ENCODE peak calls at places on chromosomes 5 and 9, in five cellular contexts. V, R, I, Z and N are unnamed samples.
A peak's percentile ranks its signal among the peaks of the same experiment; 100 is the strongest.

GRCh38 chr9:4422495-4422894 is 67.8 kb upstream of the SLC1A1 start:
- DNase-seq in Z (no peak), R (no peak), I (no peak), V (no peak), N (no peak)

GRCh38 chr5:157004893-157005551 is 42.0 kb upstream of the TIMD4 start:
- DNase-seq in V (no peak), I (no peak), Z (no peak), R (peak; percentile 14), N (no peak)

GRCh38 chr5:56575821-56576220 is 239.5 kb upstream of the MAP3K1 start:
- DNase-seq in I (no peak), R (no peak), V (no peak), Z (no peak), N (no peak)

GRCh38 chr9:94472766-94473165 is 82.1 kb upstream of the PCAT7 start:
- DNase-seq in Z (no peak), R (peak; percentile 9), V (no peak), I (no peak), N (no peak)

GRCh38 chr9:124210697-124211096 is 47.1 kb upstream of the NEK6 start:
- DNase-seq in Z (no peak), V (no peak), I (no peak), R (no peak), N (no peak)

GRCh38 chr9:95684516-95684915 is 167.7 kb upstream of the PTCH1 start:
- DNase-seq in R (no peak), V (no peak), I (no peak), Z (no peak), N (no peak)

GRCh38 chr9:97594414-97594921 is 38.7 kb downstream of the TSTD2 start:
- DNase-seq in V (no peak), I (no peak), R (no peak), Z (peak; percentile 62), N (no peak)

GRCh38 chr9:127368852-127369402 is 28.0 kb upstream of the SLC2A8 start:
- DNase-seq in R (no peak), V (no peak), I (no peak), Z (no peak), N (peak; percentile 43)

GRCh38 chr5:98938459-98938858 is 9.7 kb upstream of the CHD1 start:
- DNase-seq in Z (no peak), R (peak; percentile 4), I (no peak), V (no peak), N (no peak)

GRCh38 chr5:135072357-135073247 is 38.6 kb upstream of the PITX1 start:
- DNase-seq in Z (no peak), R (no peak), I (no peak), V (peak; percentile 29), N (peak; percentile 50)

GRCh38 chr5:66741394-66741793 is 145.2 kb downstream of the MAST4 start:
- DNase-seq in R (no peak), V (no peak), Z (no peak), I (peak; percentile 26), N (no peak)

GRCh38 chr9:24824607-24825006 is 278.9 kb upstream of the IZUMO3 start:
- DNase-seq in I (no peak), Z (no peak), R (no peak), V (no peak), N (no peak)

GRCh38 chr9:35026671-35027070 is 37.1 kb downstream of the DNAJB5 start:
- DNase-seq in Z (no peak), V (no peak), R (no peak), I (no peak), N (no peak)
- H3K4me1 ChIP-seq in Z (peaks cover 8% of the 10 kb centered on the region), V (no peaks in the 10 kb centered on the region), R (peaks cover 22% of the 10 kb centered on the region), I (no peaks in the 10 kb centered on the region), N (no peaks in the 10 kb centered on the region)

GRCh38 chr9:133952598-133953550 is 39.2 kb downstream of the VAV2 start:
- DNase-seq in Z (no peak), R (no peak), I (no peak), V (no peak), N (peak; percentile 64)

GRCh38 chr9:133949486-133950061 is 42.5 kb downstream of the VAV2 start:
- DNase-seq in V (no peak), Z (no peak), I (no peak), R (no peak), N (peak; percentile 56)

GRCh38 chr9:133951265-133951664 is 40.9 kb downstream of the VAV2 start:
- DNase-seq in I (no peak), V (no peak), R (no peak), Z (no peak), N (peak; percentile 66)

GRCh38 chr9:133950206-133950915 is 41.8 kb downstream of the VAV2 start:
- DNase-seq in Z (peak; percentile 57), V (no peak), R (no peak), I (no peak), N (peak; percentile 46)

GRCh38 chr9:133950916-133951231 is 41.2 kb downstream of the VAV2 start:
- DNase-seq in V (no peak), I (no peak), Z (no peak), R (no peak), N (no peak)
- H3K4me3 ChIP-seq in V (no peak overlapping the region), I (no peak overlapping the region), Z (no peak overlapping the region), R (no peak overlapping the region), N (no peak overlapping the region)

DNA sequence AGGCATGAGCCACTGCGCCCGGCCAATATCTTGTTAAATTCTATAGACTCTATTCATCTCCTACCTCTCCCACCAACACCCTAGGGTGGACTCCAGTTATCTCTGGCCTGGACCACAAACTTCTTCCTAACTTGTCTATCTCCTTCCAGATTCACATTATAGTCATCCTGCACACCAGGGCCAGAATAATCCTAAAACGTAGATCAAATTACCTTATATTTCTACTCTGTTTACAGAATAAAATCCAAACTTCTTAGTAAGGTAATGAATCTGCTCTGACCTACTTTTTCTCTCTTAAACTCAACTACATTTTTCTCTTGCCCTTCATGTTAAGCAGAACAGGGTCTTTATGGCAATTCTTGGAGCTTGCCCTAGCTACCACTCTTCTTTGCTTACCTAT is 6.9 kb downstream of the ELL2 start:
- DNase-seq in R (no peak), Z (no peak), V (no peak), I (no peak), N (no peak)
- TF ChIP-seq POLR2A in R (no peak), Z (no peak), V (no peak), I (no peak), N (no peak)

GRCh38 chr9:135992486-135993408 is 31.6 kb upstream of the UBAC1 start:
- DNase-seq in Z (peak; percentile 90), I (peak; percentile 80), R (peak; percentile 70), V (peak; percentile 72), N (peak; percentile 95)

GRCh38 chr9:135991771-135992170 is 30.6 kb upstream of the UBAC1 start:
- DNase-seq in V (no peak), Z (no peak), I (no peak), R (no peak), N (no peak)

GRCh38 chr9:135993840-135994776 is 32.9 kb upstream of the UBAC1 start:
- DNase-seq in V (no peak), I (no peak), R (no peak), Z (no peak), N (no peak)

GRCh38 chr9:135995816-135996215 is 34.6 kb upstream of the UBAC1 start:
- DNase-seq in I (no peak), V (no peak), Z (no peak), R (no peak), N (no peak)

DNA sequence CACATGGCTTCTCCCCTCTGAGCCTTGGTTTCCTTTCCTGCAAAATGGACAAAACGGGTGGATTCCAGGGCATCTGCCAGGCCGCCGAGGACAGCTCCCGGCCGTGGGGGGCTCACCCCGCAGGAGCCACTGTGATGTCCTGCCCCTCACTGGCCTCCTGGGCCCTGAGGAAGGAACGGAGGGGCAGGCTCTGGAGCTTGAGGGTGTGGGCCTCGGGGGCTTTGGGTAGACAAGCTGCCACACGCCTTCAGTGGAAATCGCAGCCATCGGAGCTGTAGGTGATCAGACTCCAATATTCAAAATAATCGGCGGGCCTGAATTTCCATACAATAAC is 32.2 kb upstream of the UBAC1 start:
- DNase-seq in R (no peak), V (no peak), Z (no peak), I (no peak), N (no peak)
- H3K4me1 ChIP-seq in R (peaks cover 25% of the 10 kb centered on the region), V (peaks cover 16% of the 10 kb centered on the region), Z (peaks cover 29% of the 10 kb centered on the region), I (peaks cover 37% of the 10 kb centered on the region), N (peaks cover 70% of the 10 kb centered on the region)

DNA sequence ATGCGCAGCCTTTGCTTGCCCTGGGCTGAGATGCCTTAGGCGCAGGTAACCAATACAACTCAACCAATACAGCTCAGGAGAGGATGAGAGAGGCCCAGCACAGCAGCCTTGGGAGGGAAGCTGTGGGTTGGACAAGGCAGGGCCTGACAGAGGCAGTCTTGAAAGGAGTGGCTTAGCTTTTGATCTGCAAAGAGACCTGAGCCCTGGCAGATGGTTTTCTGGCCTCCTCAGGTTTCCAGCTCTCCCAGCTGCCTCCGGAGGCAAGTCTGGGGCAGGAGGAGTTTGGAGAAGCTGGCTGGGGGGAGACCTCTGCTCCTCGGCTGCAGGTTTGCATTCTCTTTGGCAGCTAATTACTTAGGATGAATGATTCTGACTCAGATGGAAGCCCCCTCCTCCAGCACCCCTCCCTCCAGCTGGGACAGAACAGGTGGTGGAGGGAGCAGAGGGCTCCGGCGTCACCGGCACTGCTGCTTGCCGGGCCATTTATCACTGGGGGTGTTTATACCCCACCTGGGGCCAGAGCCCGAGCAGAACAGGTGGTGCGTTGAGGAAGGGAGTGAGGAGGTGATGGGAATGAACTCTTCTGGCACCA is 50.7 kb downstream of the TSPAN17 start:
- DNase-seq in Z (no peak), R (no peak), V (no peak), I (no peak), N (no peak)
- H3K4me3 ChIP-seq in Z (no peak overlapping the region), R (no peak overlapping the region), V (no peak overlapping the region), I (no peak overlapping the region), N (no peak overlapping the region)

DNA sequence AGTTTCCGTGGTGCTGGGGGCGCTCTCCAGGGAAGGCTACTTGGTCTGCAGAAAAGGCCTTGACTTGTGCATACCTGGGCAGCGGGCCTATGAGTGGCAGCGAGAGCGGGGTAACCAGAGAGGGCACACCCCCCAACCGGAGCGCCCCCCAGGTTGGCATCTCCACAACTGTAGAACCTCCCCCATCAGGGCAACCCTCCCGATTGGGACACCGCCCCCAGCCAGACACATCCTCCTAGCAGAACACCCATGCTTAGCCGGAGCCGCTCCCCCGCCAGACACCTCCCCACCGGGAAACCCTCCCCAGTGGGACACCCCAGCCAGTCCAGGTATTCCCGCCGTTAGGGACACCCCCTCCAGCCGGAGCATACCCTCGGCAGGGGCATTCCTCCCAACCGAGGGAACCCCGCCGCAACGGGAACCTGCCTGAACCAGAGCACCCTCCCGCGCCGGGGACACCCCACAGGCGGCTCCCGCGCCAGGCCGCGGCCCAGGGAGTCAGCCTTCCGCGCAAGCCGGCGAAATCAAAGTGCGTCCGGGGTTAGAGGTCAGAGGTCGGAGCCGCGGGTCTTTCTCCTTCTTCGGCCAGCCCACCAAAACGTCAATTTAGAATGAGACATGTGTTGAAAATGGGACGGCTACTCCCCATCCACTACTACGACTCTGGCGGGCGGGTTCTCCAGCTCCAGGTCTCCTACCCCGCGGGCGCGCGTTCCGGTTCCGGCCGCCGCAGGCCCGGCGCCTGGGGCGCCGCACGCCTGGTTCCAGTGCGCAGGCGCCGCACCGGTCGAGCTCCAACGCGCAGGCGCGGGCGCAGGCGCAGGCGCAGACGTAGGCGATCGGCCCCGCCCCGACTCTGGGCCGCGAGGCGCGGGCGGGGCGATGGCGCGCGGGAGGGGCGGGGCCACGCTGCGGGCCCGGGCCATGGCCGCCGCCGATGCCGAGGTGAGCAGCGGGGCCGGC is at the start of gene EHMT1:
- DNase-seq in V (peak; percentile 92), Z (peak; percentile 87), R (peak; percentile 84), I (peak; percentile 91), N (peak; percentile 96)
- TF ChIP-seq POLR2A in V (peak; percentile 84), Z (no peak), R (peak; percentile 39), I (peak; percentile 85), N (peak; percentile 36)

GRCh38 chr5:149492781-149493180 is 58.5 kb downstream of the CSNK1A1 start:
- DNase-seq in I (no peak), Z (no peak), R (no peak), V (no peak), N (no peak)
- H3K4me1 ChIP-seq in I (peaks cover 47% of the 10 kb centered on the region), Z (peaks cover 19% of the 10 kb centered on the region), R (peaks cover 36% of the 10 kb centered on the region), V (no peaks in the 10 kb centered on the region), N (peaks cover 5% of the 10 kb centered on the region)